ENCODE peak calls at places on chromosomes 6 and 20, in four cellular contexts. R is ovary, T is HT-29, L is anterior cingulate cortex. P is an unnamed sample.

GRCh38 chr20:51417745-51418529 is 124.6 kb downstream of the NFATC2 start:
- DNase-seq in R (no peak), T (no peak), L (no peak), P (no peak)

GRCh38 chr6:37636112-37636511 is 61.6 kb downstream of the MDGA1 start:
- DNase-seq in R (no peak), T (no peak), L (no peak), P (no peak)

GRCh38 chr6:11120273-11121005 is 8.9 kb upstream of the ERVFRD-1 start:
- DNase-seq in R (no peak), T (peak), L (no peak), P (no peak)

GRCh38 chr20:3277686-3278465 is 38.9 kb upstream of the SLC4A11 start:
- DNase-seq in R (no peak), T (no peak), L (no peak), P (no peak)

GRCh38 chr6:1636971-1637871 is 27.5 kb downstream of the FOXC1 start:
- DNase-seq in R (no peak), T (peak), L (no peak), P (no peak)

GRCh38 chr6:35945650-35946025 is 24.7 kb upstream of the SRPK1 start:
- DNase-seq in R (no peak), T (no peak), L (no peak), P (no peak)

GRCh38 chr20:63518946-63519764 is 1.4 kb upstream of the PPDPF start:
- DNase-seq in R (peak), T (no peak), L (no peak), P (no peak)

GRCh38 chr20:22700387-22700786 is 116.0 kb upstream of the FOXA2 start:
- DNase-seq in R (no peak), T (no peak), L (no peak), P (no peak)

GRCh38 chr6:36441307-36441894 is 1.3 kb downstream of the PXT1 start:
- DNase-seq in R (peak), T (peak), L (peak), P (peak)